ENCODE peak calls at places on chromosomes 3 and 15, in four cellular contexts. One of them, this sample, is unnamed.

GRCh38 chr3:27560484-27561056 is 76.4 kb upstream of the SLC4A7 start:
- DNase-seq in HepG2: no peak
- DNase-seq in K562: no peak
- DNase-seq in GM12878: no peak
- DNase-seq in this sample: no peak

GRCh38 chr3:50652709-50653108 is 22.0 kb upstream of the DOCK3 start:
- DNase-seq in HepG2: peak; percentile 43
- DNase-seq in K562: peak; percentile 32
- DNase-seq in GM12878: peak; percentile 5
- DNase-seq in this sample: peak; percentile 46

GRCh38 chr3:36677331-36678007 is 86.9 kb downstream of the DCLK3 start:
- DNase-seq in HepG2: peak; percentile 6
- DNase-seq in K562: no peak
- DNase-seq in GM12878: no peak
- DNase-seq in this sample: no peak

GRCh38 chr3:65902304-65902793 is 136.4 kb downstream of the MAGI1 start:
- DNase-seq in HepG2: no peak
- DNase-seq in K562: no peak
- DNase-seq in GM12878: no peak
- DNase-seq in this sample: peak; percentile 72

GRCh38 chr3:35639251-35640185 is at the start of gene ARPP21:
- DNase-seq in HepG2: no peak
- DNase-seq in K562: no peak
- DNase-seq in GM12878: no peak
- DNase-seq in this sample: peak; percentile 70

GRCh38 chr3:139514741-139515140 is 24.8 kb downstream of the RBP1 start:
- DNase-seq in HepG2: no peak
- DNase-seq in K562: no peak
- DNase-seq in GM12878: no peak
- DNase-seq in this sample: no peak

GRCh38 chr3:43043793-43044192 is 62.1 kb downstream of the POMGNT2 start:
- DNase-seq in HepG2: no peak
- DNase-seq in K562: no peak
- DNase-seq in GM12878: no peak
- DNase-seq in this sample: no peak

GRCh38 chr3:58336135-58336882 is 3.6 kb downstream of the PXK start:
- DNase-seq in HepG2: no peak
- DNase-seq in K562: no peak
- DNase-seq in GM12878: no peak
- DNase-seq in this sample: no peak

GRCh38 chr3:194673761-194674160 is 1.8 kb upstream of the LSG1 start:
- DNase-seq in HepG2: no peak
- DNase-seq in K562: no peak
- DNase-seq in GM12878: no peak
- DNase-seq in this sample: no peak

GRCh38 chr15:41899854-41900442 is 6.1 kb upstream of the SPTBN5 start:
- DNase-seq in HepG2: no peak
- DNase-seq in K562: no peak
- DNase-seq in GM12878: no peak
- DNase-seq in this sample: no peak

GRCh38 chr3:87200059-87200458 is 27.1 kb upstream of the CHMP2B start:
- DNase-seq in HepG2: no peak
- DNase-seq in K562: no peak
- DNase-seq in GM12878: no peak
- DNase-seq in this sample: no peak

GRCh38 chr3:149879872-149880271 is 66.9 kb downstream of the RNF13 start:
- DNase-seq in HepG2: peak; percentile 24
- DNase-seq in K562: peak; percentile 6
- DNase-seq in GM12878: no peak
- DNase-seq in this sample: no peak

GRCh38 chr3:160129459-160130061 is 95.7 kb upstream of the C3orf80 start:
- DNase-seq in HepG2: no peak
- DNase-seq in K562: no peak
- DNase-seq in GM12878: peak; percentile 19
- DNase-seq in this sample: no peak

GRCh38 chr15:35546581-35547381 is 816 bp upstream of the DPH6 start:
- DNase-seq in HepG2: no peak
- DNase-seq in K562: peak; percentile 22
- DNase-seq in GM12878: no peak
- DNase-seq in this sample: no peak

GRCh38 chr3:107272885-107273284 is 104.4 kb upstream of the CCDC54 start:
- DNase-seq in HepG2: no peak
- DNase-seq in K562: no peak
- DNase-seq in GM12878: no peak
- DNase-seq in this sample: no peak

GRCh38 chr15:27538325-27538724 is 560.8 kb downstream of the OCA2 start:
- DNase-seq in HepG2: no peak
- DNase-seq in K562: no peak
- DNase-seq in GM12878: no peak
- DNase-seq in this sample: no peak

GRCh38 chr3:153906366-153906765 is 214.8 kb upstream of the ARHGEF26 start:
- DNase-seq in HepG2: no peak
- DNase-seq in K562: no peak
- DNase-seq in GM12878: no peak
- DNase-seq in this sample: no peak

GRCh38 chr15:62549345-62549970 is 384.4 kb upstream of the C2CD4B start:
- DNase-seq in HepG2: peak; percentile 40
- DNase-seq in K562: peak; percentile 27
- DNase-seq in GM12878: no peak
- DNase-seq in this sample: no peak

GRCh38 chr15:55741592-55742497 is 1.1 kb downstream of the PRTG start:
- DNase-seq in HepG2: peak; percentile 10
- DNase-seq in K562: no peak
- DNase-seq in GM12878: no peak
- DNase-seq in this sample: peak; percentile 60

GRCh38 chr3:23819599-23820360 is 14.0 kb downstream of the UBE2E1 start:
- DNase-seq in HepG2: no peak
- DNase-seq in K562: no peak
- DNase-seq in GM12878: no peak
- DNase-seq in this sample: no peak

GRCh38 chr3:190586631-190587000 is 72.7 kb downstream of the IL1RAP start:
- DNase-seq in HepG2: no peak
- DNase-seq in K562: no peak
- DNase-seq in GM12878: no peak
- DNase-seq in this sample: no peak

GRCh38 chr15:55588070-55588817 is at the start of gene PYGO1:
- DNase-seq in HepG2: peak; percentile 5
- DNase-seq in K562: peak; percentile 40
- DNase-seq in GM12878: no peak
- DNase-seq in this sample: peak; percentile 72

GRCh38 chr3:186109897-186110803 is 1.3 kb upstream of the ETV5 start:
- DNase-seq in HepG2: no peak
- DNase-seq in K562: peak; percentile 55
- DNase-seq in GM12878: no peak
- DNase-seq in this sample: no peak

GRCh38 chr3:77460326-77460725 is 420.4 kb downstream of the ROBO2 start:
- DNase-seq in HepG2: no peak
- DNase-seq in K562: no peak
- DNase-seq in GM12878: no peak
- DNase-seq in this sample: no peak

GRCh38 chr3:72487078-72487765 is 361.0 kb downstream of the SHQ1 start:
- DNase-seq in HepG2: peak; percentile 5
- DNase-seq in K562: peak; percentile 66
- DNase-seq in GM12878: no peak
- DNase-seq in this sample: no peak
- TF ChIP-seq BRCA1 in HepG2: no peak
- TF ChIP-seq BRCA1 in K562: no peak
- TF ChIP-seq BRCA1 in GM12878: no peak
- TF ChIP-seq BRCA1 in this sample: no peak

GRCh38 chr3:188166471-188166870 is 12.5 kb downstream of the LPP start:
- DNase-seq in HepG2: no peak
- DNase-seq in K562: no peak
- DNase-seq in GM12878: no peak
- DNase-seq in this sample: no peak
- H3K4me2 ChIP-seq in HepG2: no peak overlapping the region
- H3K4me2 ChIP-seq in K562: no peak overlapping the region
- H3K4me2 ChIP-seq in GM12878: no peak overlapping the region
- H3K4me2 ChIP-seq in this sample: no peak overlapping the region

DNA sequence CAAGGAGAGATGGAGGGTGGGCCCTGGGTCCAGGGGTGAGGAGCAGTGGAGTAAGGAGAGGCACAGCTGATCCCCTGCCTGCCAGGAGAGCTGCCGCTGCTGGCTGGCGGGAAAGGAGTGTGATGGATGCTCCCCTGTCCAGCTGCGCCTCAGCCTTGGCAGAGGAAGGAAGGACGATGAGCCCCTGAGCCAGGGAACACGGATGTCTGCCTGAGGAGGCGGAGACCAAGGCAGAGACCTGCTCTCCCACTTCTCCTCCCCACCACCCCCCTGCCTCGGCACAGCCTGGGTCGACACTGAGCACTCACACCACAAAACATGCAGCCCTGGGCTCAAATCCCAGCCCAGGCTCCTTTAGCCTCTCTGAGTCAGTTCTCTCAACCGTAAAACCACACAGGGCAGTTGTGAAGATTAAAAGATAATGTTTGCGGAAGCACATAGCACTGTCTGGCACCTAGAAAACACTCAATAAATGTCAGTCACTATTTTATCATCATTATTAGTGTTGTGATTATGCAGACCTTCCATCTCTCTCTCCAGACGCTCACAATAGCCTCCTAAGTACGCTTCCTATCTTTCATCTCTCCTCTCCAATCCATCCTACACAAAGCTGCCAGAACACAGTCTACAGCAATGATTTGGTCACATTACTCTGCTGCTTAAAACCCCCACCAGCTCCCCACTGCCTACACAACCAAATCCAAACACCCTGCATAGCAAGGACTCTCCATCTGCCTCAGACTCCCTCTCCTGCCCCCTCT is 52.2 kb downstream of the SEMA5B start:
- DNase-seq in HepG2: no peak
- DNase-seq in K562: no peak
- DNase-seq in GM12878: no peak
- DNase-seq in this sample: no peak
- TF ChIP-seq BRCA1 in HepG2: no peak
- TF ChIP-seq BRCA1 in K562: no peak
- TF ChIP-seq BRCA1 in GM12878: no peak
- TF ChIP-seq BRCA1 in this sample: no peak

DNA sequence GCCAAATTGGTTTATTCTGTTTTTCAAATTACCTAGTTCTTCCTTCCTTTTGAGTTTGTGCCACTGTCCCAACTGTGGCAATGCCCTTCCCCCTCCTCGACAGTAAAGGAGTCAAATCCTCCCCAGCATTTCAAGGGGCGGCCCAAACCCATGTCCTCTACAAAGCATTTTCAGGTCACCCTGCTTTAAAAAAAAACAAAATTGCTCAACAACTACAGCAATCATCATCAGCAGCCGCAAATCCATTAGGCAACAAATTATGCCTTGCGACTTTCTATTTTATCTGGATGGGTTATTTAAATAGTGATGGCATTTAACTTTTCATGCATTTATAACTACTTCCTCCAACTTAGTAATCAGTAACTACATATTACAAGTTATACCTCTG is 32.7 kb downstream of the PLD1 start:
- DNase-seq in HepG2: no peak
- DNase-seq in K562: no peak
- DNase-seq in GM12878: no peak
- DNase-seq in this sample: no peak
- H3K4me2 ChIP-seq in HepG2: no peak overlapping the region
- H3K4me2 ChIP-seq in K562: no peak overlapping the region
- H3K4me2 ChIP-seq in GM12878: no peak overlapping the region
- H3K4me2 ChIP-seq in this sample: no peak overlapping the region

GRCh38 chr3:188950832-188951489 is 220.8 kb upstream of the TPRG1 start:
- DNase-seq in HepG2: peak; percentile 60
- DNase-seq in K562: no peak
- DNase-seq in GM12878: no peak
- DNase-seq in this sample: no peak
- TF ChIP-seq BRCA1 in HepG2: no peak
- TF ChIP-seq BRCA1 in K562: no peak
- TF ChIP-seq BRCA1 in GM12878: no peak
- TF ChIP-seq BRCA1 in this sample: no peak

GRCh38 chr15:73986776-73987056 is 5.4 kb downstream of the STOML1 start:
- DNase-seq in HepG2: no peak
- DNase-seq in K562: no peak
- DNase-seq in GM12878: no peak
- DNase-seq in this sample: no peak

GRCh38 chr15:73990250-73991005 is 1.7 kb downstream of the STOML1 start:
- DNase-seq in HepG2: no peak
- DNase-seq in K562: no peak
- DNase-seq in GM12878: no peak
- DNase-seq in this sample: no peak

GRCh38 chr15:73987646-73988045 is 4.4 kb downstream of the STOML1 start:
- DNase-seq in HepG2: no peak
- DNase-seq in K562: no peak
- DNase-seq in GM12878: no peak
- DNase-seq in this sample: no peak

GRCh38 chr15:73989001-73989798 is 2.9 kb downstream of the STOML1 start:
- DNase-seq in HepG2: no peak
- DNase-seq in K562: no peak
- DNase-seq in GM12878: no peak
- DNase-seq in this sample: no peak

DNA sequence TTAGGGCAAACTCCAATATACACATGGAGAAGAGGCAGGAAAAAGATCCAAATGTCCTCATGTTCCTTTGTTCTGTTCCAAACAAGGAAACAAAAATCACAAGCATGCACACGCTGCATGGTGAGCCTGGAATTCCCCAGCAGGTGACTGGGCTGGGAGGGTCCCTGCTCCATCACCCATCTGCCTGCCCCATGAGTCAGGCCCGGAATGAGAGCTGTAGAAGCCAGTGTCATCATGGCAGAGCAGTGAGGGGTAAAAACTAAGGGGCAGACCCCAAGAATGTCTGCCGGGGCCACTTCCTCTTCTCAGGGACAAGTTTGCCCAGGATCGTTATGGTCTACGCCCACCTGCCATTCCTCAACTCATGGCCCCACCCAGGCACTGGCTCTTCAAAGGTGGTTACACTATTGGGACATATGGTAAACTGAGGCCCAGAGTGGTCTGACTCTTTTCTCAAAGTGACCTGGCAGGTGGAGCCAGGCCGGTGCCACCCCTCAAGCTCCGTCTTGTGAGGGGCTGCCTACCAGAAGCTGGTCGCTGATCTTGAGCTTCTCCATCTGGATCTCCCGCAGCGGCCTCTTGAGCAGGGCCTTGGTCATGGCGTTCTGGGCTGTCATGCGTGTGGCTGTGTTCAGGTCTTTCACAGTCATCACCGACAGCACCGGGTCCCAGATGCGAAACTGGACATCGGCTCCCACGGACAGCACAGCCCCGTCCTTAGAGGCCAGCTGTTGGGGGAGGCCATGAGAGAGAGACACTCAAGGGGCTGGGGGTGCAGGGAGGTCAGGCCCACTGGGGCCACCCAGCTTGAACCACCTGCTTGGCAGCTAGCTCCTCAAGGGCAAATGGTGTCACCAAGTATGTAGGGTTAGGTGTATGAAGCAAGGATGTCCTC is 3.8 kb downstream of the STOML1 start:
- DNase-seq in HepG2: no peak
- DNase-seq in K562: no peak
- DNase-seq in GM12878: no peak
- DNase-seq in this sample: no peak
- H3K4me2 ChIP-seq in HepG2: no peak overlapping the region
- H3K4me2 ChIP-seq in K562: no peak overlapping the region
- H3K4me2 ChIP-seq in GM12878: peak overlapping the region; percentile 0
- H3K4me2 ChIP-seq in this sample: no peak overlapping the region

DNA sequence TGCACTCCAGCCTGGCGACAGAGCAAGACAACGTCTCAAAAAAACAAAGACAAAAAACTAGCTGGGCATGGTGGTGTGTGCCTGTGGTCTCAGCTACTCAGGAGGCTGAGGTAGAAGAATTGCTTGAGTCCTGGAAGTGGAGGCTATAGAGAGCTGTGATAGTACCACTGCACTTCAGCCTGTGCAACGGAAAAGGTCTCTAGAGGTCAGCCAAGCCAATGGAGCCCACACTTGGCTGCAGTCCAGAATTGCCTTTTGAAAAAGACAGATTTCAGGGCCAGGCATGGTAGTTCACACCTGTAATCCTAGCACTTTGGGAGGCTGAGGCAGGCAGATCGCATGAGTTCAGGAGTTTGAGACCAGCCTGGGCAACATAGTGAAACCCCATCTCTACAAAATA is 8.4 kb upstream of the RBPMS2 start:
- DNase-seq in HepG2: no peak
- DNase-seq in K562: no peak
- DNase-seq in GM12878: no peak
- DNase-seq in this sample: no peak
- TF ChIP-seq BRCA1 in HepG2: no peak
- TF ChIP-seq BRCA1 in K562: no peak
- TF ChIP-seq BRCA1 in GM12878: no peak
- TF ChIP-seq BRCA1 in this sample: no peak